ENCODE peak calls at places on chromosomes 5 and 9, in four cellular contexts. W, R, H and S are unnamed samples.

GRCh38 chr5:162529886-162530285 is 462.3 kb downstream of the GABRG2 start:
- DNase-seq in W (no peak), R (no peak), H (no peak), S (no peak)

GRCh38 chr9:93669116-93669957 is 93.0 kb downstream of the PHF2 start:
- DNase-seq in W (peak), R (no peak), H (no peak), S (peak)

GRCh38 chr5:173234129-173234793 is 745 bp downstream of the NKX2-5 start:
- DNase-seq in W (no peak), R (no peak), H (no peak), S (no peak)

GRCh38 chr5:133150909-133151544 is 99.2 kb downstream of the HSPA4 start:
- DNase-seq in W (no peak), R (no peak), H (no peak), S (no peak)

GRCh38 chr9:37994639-37995347 is 74.2 kb downstream of the SHB start:
- DNase-seq in W (peak), R (peak), H (no peak), S (peak)

GRCh38 chr5:1791176-1791575 is 8.5 kb downstream of the MRPL36 start:
- DNase-seq in W (no peak), R (no peak), H (no peak), S (no peak)

GRCh38 chr9:82865524-82865923 is 197.4 kb downstream of the RASEF start:
- DNase-seq in W (no peak), R (no peak), H (no peak), S (no peak)

GRCh38 chr9:86082870-86083269 is 16.5 kb downstream of the GOLM1 start:
- DNase-seq in W (no peak), R (peak), H (no peak), S (no peak)

GRCh38 chr9:78566948-78567675 is 270.2 kb downstream of the PSAT1 start:
- DNase-seq in W (no peak), R (peak), H (no peak), S (no peak)

GRCh38 chr5:89087551-89088318 is 204.8 kb upstream of the MEF2C start:
- DNase-seq in W (no peak), R (no peak), H (no peak), S (no peak)

GRCh38 chr5:169814522-169814921 is 165.8 kb downstream of the INSYN2B start:
- DNase-seq in W (no peak), R (no peak), H (no peak), S (no peak)

GRCh38 chr5:124927735-124928134 is 181.3 kb upstream of the ZNF608 start:
- DNase-seq in W (no peak), R (peak), H (no peak), S (no peak)

GRCh38 chr5:1058988-1059883 is 50.6 kb downstream of the NKD2 start:
- DNase-seq in W (no peak), R (no peak), H (no peak), S (no peak)

GRCh38 chr5:58040044-58040443 is 419.8 kb downstream of the PLK2 start:
- DNase-seq in W (no peak), R (no peak), H (no peak), S (no peak)

GRCh38 chr9:130188860-130189481 is 16.8 kb downstream of the NCS1 start:
- DNase-seq in W (no peak), R (no peak), H (no peak), S (no peak)

GRCh38 chr5:125134216-125135081 is 388.0 kb upstream of the ZNF608 start:
- DNase-seq in W (no peak), R (peak), H (no peak), S (no peak)

GRCh38 chr9:90870646-90871326 is 69.2 kb downstream of the SYK start:
- DNase-seq in W (no peak), R (peak), H (peak), S (no peak)

GRCh38 chr5:95087819-95088317 is 197.0 kb downstream of the MCTP1 start:
- DNase-seq in W (no peak), R (peak), H (no peak), S (no peak)

GRCh38 chr9:98775831-98776441 is 20.4 kb downstream of the ANKS6 start:
- DNase-seq in W (no peak), R (peak), H (peak), S (no peak)

GRCh38 chr9:135889564-135890189 is 17.7 kb downstream of the CAMSAP1 start:
- DNase-seq in W (no peak), R (no peak), H (no peak), S (no peak)

GRCh38 chr5:158026248-158027031 is 167.5 kb upstream of the CLINT1 start:
- DNase-seq in W (no peak), R (peak), H (no peak), S (no peak)

GRCh38 chr9:126953089-126953809 is 38.7 kb downstream of the RALGPS1 start:
- DNase-seq in W (no peak), R (peak), H (no peak), S (no peak)

GRCh38 chr5:91535508-91535907 is 152.4 kb upstream of the ARRDC3 start:
- DNase-seq in W (no peak), R (no peak), H (no peak), S (no peak)

GRCh38 chr9:136124976-136125692 is 6.5 kb upstream of the TMEM250 start:
- DNase-seq in W (no peak), R (no peak), H (no peak), S (no peak)

GRCh38 chr9:73807956-73808355 is 656.3 kb downstream of the ANXA1 start:
- DNase-seq in W (no peak), R (peak), H (no peak), S (no peak)

GRCh38 chr5:59034498-59035186 is 451.8 kb downstream of the RAB3C start:
- DNase-seq in W (no peak), R (peak), H (peak), S (no peak)

GRCh38 chr9:117276444-117276843 is 138.4 kb downstream of the ASTN2 start:
- DNase-seq in W (no peak), R (no peak), H (no peak), S (no peak)

GRCh38 chr5:35741126-35741711 is 115.5 kb upstream of the IL7R start:
- DNase-seq in W (no peak), R (no peak), H (no peak), S (no peak)

GRCh38 chr9:101468116-101468515 is 32.5 kb upstream of the ALDOB start:
- DNase-seq in W (no peak), R (no peak), H (no peak), S (no peak)
- H3K4me3 ChIP-seq in W (no peak), R (no peak), H (no peak), S (no peak)

GRCh38 chr5:149828161-149829011 is 98.3 kb downstream of the PPARGC1B start:
- DNase-seq in W (peak), R (peak), H (peak), S (no peak)

GRCh38 chr5:149824851-149825250 is 94.7 kb downstream of the PPARGC1B start:
- DNase-seq in W (no peak), R (no peak), H (no peak), S (no peak)

GRCh38 chr5:149827086-149827485 is 97.0 kb downstream of the PPARGC1B start:
- DNase-seq in W (no peak), R (no peak), H (no peak), S (no peak)

GRCh38 chr5:149827501-149827990 is 97.4 kb downstream of the PPARGC1B start:
- DNase-seq in W (no peak), R (no peak), H (no peak), S (no peak)

DNA sequence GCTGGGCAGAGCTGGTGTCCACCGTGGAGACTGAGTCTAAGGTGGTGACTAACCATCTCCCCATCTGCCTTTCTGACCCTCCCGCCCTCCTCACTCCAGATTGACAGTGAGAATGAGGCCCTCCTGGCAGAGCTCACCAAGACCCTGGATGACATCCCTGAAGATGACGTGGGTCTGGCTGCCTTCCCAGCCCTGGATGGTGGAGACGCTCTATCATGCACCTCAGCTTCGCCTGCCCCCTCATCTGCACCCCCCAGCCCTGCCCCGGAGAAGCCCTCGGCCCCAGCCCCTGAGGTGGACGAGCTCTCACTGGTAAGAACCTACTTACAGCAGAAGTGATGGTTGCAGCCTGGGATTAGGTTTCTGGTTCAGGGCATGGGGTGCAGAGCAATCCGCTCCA is 96.5 kb downstream of the PPARGC1B start:
- DNase-seq in W (no peak), R (no peak), H (no peak), S (no peak)
- H3K27ac ChIP-seq in W (no peak), R (no peak), H (no peak), S (no peak)

GRCh38 chr5:87924451-87924850 is 344.2 kb downstream of the TMEM161B start:
- DNase-seq in W (no peak), R (no peak), H (no peak), S (no peak)
- H3K4me3 ChIP-seq in W (no peak), R (no peak), H (no peak), S (no peak)

DNA sequence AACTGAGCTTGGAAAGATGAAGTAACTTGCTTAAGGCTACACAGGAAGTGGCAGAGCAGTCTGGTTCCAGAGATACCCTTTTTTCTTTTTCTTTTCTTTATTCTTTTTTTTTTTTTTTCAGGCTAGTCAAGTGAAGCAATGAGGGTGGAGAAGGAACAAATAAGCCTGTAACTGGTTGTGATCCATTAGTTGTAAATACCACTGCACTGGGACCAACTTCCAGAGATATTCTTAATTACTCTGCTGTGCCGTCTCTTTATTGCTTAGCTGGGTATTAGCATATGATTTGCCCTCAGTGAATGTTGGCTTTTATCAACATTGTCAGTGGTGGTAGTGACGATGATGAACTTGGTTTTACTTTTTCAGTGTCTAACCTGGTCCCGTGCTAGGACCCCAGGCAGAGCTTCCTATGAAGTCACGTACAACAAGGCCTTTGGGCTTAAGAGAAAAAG is 26.7 kb downstream of the LNPEP start:
- DNase-seq in W (no peak), R (no peak), H (peak), S (no peak)
- H3K27ac ChIP-seq in W (peak), R (no peak), H (peak), S (no peak)

GRCh38 chr5:137622850-137623249 is 113.0 kb downstream of the KLHL3 start:
- DNase-seq in W (peak), R (peak), H (no peak), S (no peak)
- H3K4me3 ChIP-seq in W (no peak), R (no peak), H (no peak), S (no peak)

GRCh38 chr9:20732118-20732517 is 48.1 kb downstream of the FOCAD start:
- DNase-seq in W (no peak), R (peak), H (no peak), S (no peak)
- H3K27ac ChIP-seq in W (no peak), R (peak), H (no peak), S (peak)